ENCODE peak calls at places on chromosomes 4 and X, in four cellular contexts. One of them, this sample, is unnamed.

GRCh38 chr4:71132486-71132885 is 139.0 kb downstream of the DCK start:
- DNase-seq in A549: no peak
- DNase-seq in K562: no peak
- DNase-seq in HepG2: no peak
- DNase-seq in this sample: no peak

GRCh38 chr4:110988741-110989140 is 365.9 kb upstream of the PITX2 start:
- DNase-seq in A549: no peak
- DNase-seq in K562: no peak
- DNase-seq in HepG2: no peak
- DNase-seq in this sample: no peak

GRCh38 chrX:4622768-4623167 is 909.3 kb upstream of the PRKX start:
- DNase-seq in A549: no peak
- DNase-seq in K562: no peak
- DNase-seq in HepG2: no peak
- DNase-seq in this sample: no peak

GRCh38 chrX:69136546-69137331 is 28.5 kb downstream of the PJA1 start:
- DNase-seq in A549: no peak
- DNase-seq in K562: peak
- DNase-seq in HepG2: no peak
- DNase-seq in this sample: no peak

GRCh38 chrX:57595381-57595811 is 3.6 kb downstream of the ZXDB start:
- DNase-seq in A549: peak
- DNase-seq in K562: no peak
- DNase-seq in HepG2: no peak
- DNase-seq in this sample: peak

GRCh38 chr4:149999485-150000074 is 78.7 kb upstream of the DCLK2 start:
- DNase-seq in A549: peak
- DNase-seq in K562: no peak
- DNase-seq in HepG2: peak
- DNase-seq in this sample: peak

GRCh38 chr4:2797545-2798305 is 4.8 kb downstream of the SH3BP2 start:
- DNase-seq in A549: no peak
- DNase-seq in K562: no peak
- DNase-seq in HepG2: no peak
- DNase-seq in this sample: no peak

GRCh38 chr4:22534374-22534773 is 18.5 kb upstream of the ADGRA3 start:
- DNase-seq in A549: no peak
- DNase-seq in K562: no peak
- DNase-seq in HepG2: no peak
- DNase-seq in this sample: no peak

GRCh38 chr4:158729716-158730559 is 6.7 kb upstream of the PPID start:
- DNase-seq in A549: peak
- DNase-seq in K562: no peak
- DNase-seq in HepG2: peak
- DNase-seq in this sample: peak

GRCh38 chr4:176475091-176475490 is 155.3 kb downstream of the SPCS3 start:
- DNase-seq in A549: no peak
- DNase-seq in K562: no peak
- DNase-seq in HepG2: no peak
- DNase-seq in this sample: no peak

GRCh38 chrX:150361070-150361776 is 1.9 kb upstream of the MAMLD1 start:
- DNase-seq in A549: peak
- DNase-seq in K562: peak
- DNase-seq in HepG2: no peak
- DNase-seq in this sample: no peak

GRCh38 chr4:40594261-40595178 is 35.1 kb downstream of the RBM47 start:
- DNase-seq in A549: peak
- DNase-seq in K562: no peak
- DNase-seq in HepG2: no peak
- DNase-seq in this sample: no peak

GRCh38 chrX:129077384-129077783 is 445.9 kb downstream of the SMARCA1 start:
- DNase-seq in A549: no peak
- DNase-seq in K562: no peak
- DNase-seq in HepG2: no peak
- DNase-seq in this sample: no peak

GRCh38 chr4:182932651-182933050 is 15.5 kb upstream of the DCTD start:
- DNase-seq in A549: no peak
- DNase-seq in K562: no peak
- DNase-seq in HepG2: no peak
- DNase-seq in this sample: no peak

GRCh38 chrX:29666361-29666760 is 549.0 kb upstream of the MAGEB2 start:
- DNase-seq in A549: no peak
- DNase-seq in K562: no peak
- DNase-seq in HepG2: no peak
- DNase-seq in this sample: no peak

GRCh38 chr4:2258091-2259035 is 3.5 kb downstream of the MXD4 start:
- DNase-seq in A549: no peak
- DNase-seq in K562: no peak
- DNase-seq in HepG2: no peak
- DNase-seq in this sample: no peak

GRCh38 chr4:85756938-85757337 is 282.0 kb downstream of the ARHGAP24 start:
- DNase-seq in A549: peak
- DNase-seq in K562: peak
- DNase-seq in HepG2: no peak
- DNase-seq in this sample: peak

GRCh38 chr4:137387924-137388323 is 144.4 kb downstream of the PCDH18 start:
- DNase-seq in A549: no peak
- DNase-seq in K562: no peak
- DNase-seq in HepG2: no peak
- DNase-seq in this sample: peak

GRCh38 chr4:183074288-183074990 is 24.6 kb upstream of the WWC2 start:
- DNase-seq in A549: peak
- DNase-seq in K562: no peak
- DNase-seq in HepG2: peak
- DNase-seq in this sample: no peak

GRCh38 chrX:126485371-126485770 is 67.2 kb downstream of the DCAF12L1 start:
- DNase-seq in A549: no peak
- DNase-seq in K562: no peak
- DNase-seq in HepG2: no peak
- DNase-seq in this sample: no peak

DNA sequence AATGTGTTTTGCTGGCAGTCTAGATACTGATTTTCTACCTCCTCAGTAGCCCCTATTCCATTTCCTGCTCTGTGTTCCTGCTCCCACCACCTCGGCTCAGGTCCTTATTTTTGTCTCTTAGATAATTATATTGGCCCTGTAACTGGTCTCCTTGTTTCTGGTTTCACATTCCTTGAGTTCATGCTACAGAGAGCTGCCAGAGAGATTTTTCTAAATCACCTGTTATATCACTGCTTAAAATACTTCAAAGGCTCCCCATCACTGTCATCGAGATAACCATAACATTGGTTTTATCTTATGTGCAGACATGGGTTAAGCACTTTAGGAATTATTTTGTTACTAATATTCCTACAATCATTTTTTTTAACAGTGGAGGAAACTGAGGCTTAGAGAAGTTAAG is 9.6 kb downstream of the SYNPO2 start:
- DNase-seq in A549: no peak
- DNase-seq in K562: no peak
- DNase-seq in HepG2: no peak
- DNase-seq in this sample: no peak
- H3K27ac ChIP-seq in A549: no peak
- H3K27ac ChIP-seq in K562: no peak
- H3K27ac ChIP-seq in HepG2: no peak
- H3K27ac ChIP-seq in this sample: no peak

GRCh38 chr4:6928067-6928466 is 18.4 kb downstream of the TBC1D14 start:
- DNase-seq in A549: no peak
- DNase-seq in K562: no peak
- DNase-seq in HepG2: no peak
- DNase-seq in this sample: no peak

GRCh38 chr4:6929339-6929734 is 19.7 kb downstream of the TBC1D14 start:
- DNase-seq in A549: no peak
- DNase-seq in K562: no peak
- DNase-seq in HepG2: no peak
- DNase-seq in this sample: no peak

GRCh38 chr4:6925357-6925836 is 15.8 kb downstream of the TBC1D14 start:
- DNase-seq in A549: no peak
- DNase-seq in K562: peak
- DNase-seq in HepG2: no peak
- DNase-seq in this sample: no peak

GRCh38 chr4:6926081-6926480 is 16.5 kb downstream of the TBC1D14 start:
- DNase-seq in A549: no peak
- DNase-seq in K562: no peak
- DNase-seq in HepG2: no peak
- DNase-seq in this sample: no peak

GRCh38 chr4:6926681-6927478 is 17.3 kb downstream of the TBC1D14 start:
- DNase-seq in A549: no peak
- DNase-seq in K562: peak
- DNase-seq in HepG2: peak
- DNase-seq in this sample: no peak
- TF ChIP-seq JUN in A549: no peak
- TF ChIP-seq JUN in K562: no peak
- TF ChIP-seq JUN in HepG2: no peak
- TF ChIP-seq JUN in this sample: no peak

GRCh38 chrX:103685396-103685795 is 1.1 kb downstream of the MORF4L2 start:
- DNase-seq in A549: peak
- DNase-seq in K562: peak
- DNase-seq in HepG2: no peak
- DNase-seq in this sample: no peak

GRCh38 chrX:103686199-103687072 is at the start of gene MORF4L2:
- DNase-seq in A549: peak
- DNase-seq in K562: peak
- DNase-seq in HepG2: peak
- DNase-seq in this sample: peak

GRCh38 chrX:103688949-103689348 is 2.5 kb upstream of the MORF4L2 start:
- DNase-seq in A549: peak
- DNase-seq in K562: peak
- DNase-seq in HepG2: peak
- DNase-seq in this sample: peak

GRCh38 chrX:103687073-103687695 is 685 bp upstream of the MORF4L2 start:
- DNase-seq in A549: peak
- DNase-seq in K562: peak
- DNase-seq in HepG2: no peak
- DNase-seq in this sample: no peak

GRCh38 chrX:103687696-103688191 is 1.2 kb upstream of the MORF4L2 start:
- DNase-seq in A549: peak
- DNase-seq in K562: peak
- DNase-seq in HepG2: peak
- DNase-seq in this sample: peak
- TF ChIP-seq MYC in A549: no peak
- TF ChIP-seq MYC in K562: peak
- TF ChIP-seq MYC in HepG2: no peak
- TF ChIP-seq MYC in this sample: no peak

DNA sequence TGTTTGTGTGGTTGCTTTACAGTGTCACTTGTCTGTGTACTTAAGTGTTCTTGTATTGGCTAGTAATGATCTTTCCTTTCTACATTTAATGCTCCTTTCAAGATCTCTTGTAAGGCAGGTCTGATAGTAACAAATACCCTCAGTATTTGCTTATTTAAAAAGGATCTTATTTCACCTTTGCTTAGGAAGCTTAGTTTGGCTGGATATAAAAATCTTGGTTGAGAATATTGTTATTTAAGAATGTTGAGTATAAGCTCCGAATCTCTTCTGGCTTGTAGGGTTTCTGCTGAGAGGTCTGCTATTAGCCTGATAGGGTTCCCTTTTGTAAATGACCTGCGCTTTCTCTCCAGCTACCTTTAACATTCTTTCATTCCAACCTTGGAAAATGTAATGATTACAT is 35.7 kb downstream of the LCORL start:
- DNase-seq in A549: no peak
- DNase-seq in K562: no peak
- DNase-seq in HepG2: no peak
- DNase-seq in this sample: no peak
- H3K27ac ChIP-seq in A549: no peak
- H3K27ac ChIP-seq in K562: no peak
- H3K27ac ChIP-seq in HepG2: no peak
- H3K27ac ChIP-seq in this sample: no peak

DNA sequence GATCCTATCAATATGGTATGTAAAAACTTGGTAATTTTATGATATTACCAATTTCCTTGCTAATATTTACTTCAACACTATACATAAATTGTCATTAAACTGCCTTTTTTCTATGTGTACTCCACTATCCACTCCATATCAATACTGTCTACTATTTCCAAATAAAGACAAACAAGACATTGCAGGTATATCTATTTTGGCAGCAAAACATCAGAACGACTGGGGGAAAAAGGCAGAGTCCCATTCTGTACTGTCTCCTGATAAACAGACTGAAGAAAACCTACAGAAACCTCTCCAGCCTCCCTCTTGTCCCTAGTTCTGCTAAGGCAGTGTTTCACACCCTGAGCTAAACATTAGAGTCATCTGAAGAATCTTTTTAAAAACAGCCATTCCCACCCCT is 96.6 kb downstream of the ATRX start:
- DNase-seq in A549: no peak
- DNase-seq in K562: no peak
- DNase-seq in HepG2: no peak
- DNase-seq in this sample: no peak
- TF ChIP-seq JUN in A549: no peak
- TF ChIP-seq JUN in K562: no peak
- TF ChIP-seq JUN in HepG2: no peak
- TF ChIP-seq JUN in this sample: no peak

DNA sequence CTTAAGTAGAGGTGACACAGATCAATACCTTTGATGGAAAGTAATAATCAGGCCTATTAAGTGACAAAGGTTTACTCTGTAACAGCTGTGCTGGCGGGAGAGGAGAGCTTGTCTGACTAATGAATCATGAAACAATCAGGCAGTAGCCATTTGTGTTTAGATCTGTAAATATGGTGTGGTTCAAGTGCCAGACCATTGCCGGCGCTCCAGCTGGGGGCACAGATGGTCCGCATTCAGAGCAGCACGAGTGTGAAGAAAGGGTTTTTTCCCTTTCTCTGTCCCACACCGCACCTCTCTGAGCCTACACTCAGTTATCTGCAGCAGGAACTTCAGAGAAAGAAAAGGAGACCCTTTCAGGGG is 111.3 kb upstream of the PAQR3 start:
- DNase-seq in A549: no peak
- DNase-seq in K562: no peak
- DNase-seq in HepG2: no peak
- DNase-seq in this sample: no peak
- TF ChIP-seq MYC in A549: no peak
- TF ChIP-seq MYC in K562: no peak
- TF ChIP-seq MYC in HepG2: no peak
- TF ChIP-seq MYC in this sample: no peak